ENCODE peak calls at places on chromosomes 16 and 17, in eight cellular contexts. J, F, X, D, T, W, U and O are unnamed samples.

GRCh38 chr16:14364386-14365199 is 265.5 kb downstream of the PARN start:
- DNase-seq in X (peak), T (peak), J (no peak), D (no peak), W (peak), F (no peak), U (no peak), O (no peak)

GRCh38 chr16:78742501-78743283 is 643.2 kb downstream of the WWOX start:
- DNase-seq in T (no peak), F (no peak), U (no peak), D (peak), X (no peak), J (peak), W (no peak), O (no peak)

GRCh38 chr17:77418609-77419008 is 277.8 kb downstream of the SEC14L1 start:
- DNase-seq in F (no peak), T (no peak), W (no peak), U (no peak), D (no peak), J (no peak), X (no peak), O (no peak)

GRCh38 chr17:28475151-28475900 is 1.9 kb downstream of the SLC13A2 start:
- DNase-seq in F (no peak), D (no peak), X (no peak), T (no peak), U (no peak), J (no peak), W (no peak), O (no peak)

GRCh38 chr17:66777689-66778225 is 57.2 kb upstream of the CACNG5 start:
- DNase-seq in U (no peak), W (no peak), F (no peak), T (peak), D (no peak), J (no peak), X (peak), O (no peak)

GRCh38 chr17:29640413-29640812 is 17.7 kb upstream of the CORO6 start:
- DNase-seq in X (peak), D (no peak), J (no peak), T (peak), U (no peak), F (no peak), W (no peak), O (no peak)

GRCh38 chr16:24174504-24174903 is 81.6 kb upstream of the CACNG3 start:
- DNase-seq in W (no peak), F (no peak), U (no peak), T (no peak), X (no peak), D (no peak), J (no peak), O (no peak)

GRCh38 chr16:57510016-57510871 is 24.0 kb upstream of the DOK4 start:
- DNase-seq in W (peak), F (no peak), X (no peak), D (no peak), J (no peak), T (no peak), U (no peak), O (no peak)

GRCh38 chr17:66330646-66331037 is 28.2 kb downstream of the PRKCA start:
- DNase-seq in J (no peak), T (no peak), W (no peak), U (no peak), D (no peak), F (no peak), X (no peak), O (no peak)

GRCh38 chr16:74999208-74999682 is 421 bp downstream of the ZNRF1 start:
- DNase-seq in X (peak), T (no peak), F (no peak), J (no peak), D (peak), U (no peak), W (peak), O (no peak)

GRCh38 chr17:45092932-45093430 is 31.9 kb downstream of the NMT1 start:
- DNase-seq in U (peak), X (peak), D (no peak), F (no peak), J (no peak), T (peak), W (no peak), O (no peak)

GRCh38 chr16:81625544-81626152 is 153.4 kb upstream of the PLCG2 start:
- DNase-seq in X (peak), U (peak), F (no peak), W (no peak), D (no peak), J (no peak), T (peak), O (no peak)

GRCh38 chr17:3575506-3575905 is 17.9 kb upstream of the TRPV3 start:
- DNase-seq in X (peak), T (peak), J (no peak), W (no peak), D (no peak), U (peak), F (no peak), O (no peak)

GRCh38 chr16:77374384-77374783 is 60.5 kb downstream of the ADAMTS18 start:
- DNase-seq in J (no peak), X (no peak), U (peak), D (no peak), T (no peak), F (no peak), W (no peak), O (no peak)

GRCh38 chr16:28866454-28866804 is 2.8 kb downstream of the SH2B1 start:
- DNase-seq in F (no peak), X (no peak), U (no peak), J (no peak), T (no peak), D (no peak), W (no peak), O (no peak)

GRCh38 chr16:83231771-83232170 is 576.0 kb upstream of the HSBP1 start:
- DNase-seq in U (no peak), W (no peak), F (no peak), X (no peak), D (no peak), J (no peak), T (peak), O (no peak)

GRCh38 chr17:31544186-31544585 is 152.7 kb downstream of the RAB11FIP4 start:
- DNase-seq in X (no peak), D (no peak), J (no peak), W (no peak), F (no peak), U (no peak), T (no peak), O (no peak)

GRCh38 chr17:72063756-72064461 is 56.9 kb upstream of the SOX9 start:
- DNase-seq in T (no peak), D (no peak), F (no peak), J (no peak), U (peak), W (no peak), X (no peak), O (no peak)

GRCh38 chr16:66270333-66270927 is 96.1 kb upstream of the CDH5 start:
- DNase-seq in T (peak), U (peak), X (peak), F (peak), D (peak), W (peak), J (peak), O (no peak)

GRCh38 chr16:55048745-55049144 is 118.1 kb downstream of the IRX5 start:
- DNase-seq in T (no peak), X (no peak), F (no peak), D (no peak), U (no peak), J (no peak), W (no peak), O (no peak)

GRCh38 chr17:41404024-41404651 is 6.7 kb upstream of the KRT31 start:
- DNase-seq in J (no peak), D (peak), U (peak), W (no peak), F (no peak), X (peak), T (peak), O (no peak)

GRCh38 chr16:76303637-76304314 is 26.6 kb downstream of the CNTNAP4 start:
- DNase-seq in T (no peak), X (no peak), J (no peak), W (no peak), U (no peak), F (no peak), D (no peak), O (no peak)

GRCh38 chr17:35086931-35087573 is 23.5 kb upstream of the RFFL start:
- DNase-seq in D (no peak), T (no peak), F (no peak), U (peak), J (no peak), W (no peak), X (peak), O (no peak)